ENCODE peak calls at places on chromosomes 3 and 15, in four cellular contexts. W, K, P and Q are unnamed samples. For H3K4me1, the result is how much of the 10 kb centered on the place peaks cover.

GRCh38 chr15:74531144-74531811 is 9.7 kb upstream of the ARID3B start:
- DNase-seq in P (peak), W (no peak), K (peak), Q (peak)

GRCh38 chr15:51191072-51191665 is 96.5 kb upstream of the TNFAIP8L3 start:
- DNase-seq in K (no peak), P (no peak), W (no peak), Q (peak)

GRCh38 chr3:181703701-181704420 is 7.9 kb upstream of the SOX2 start:
- DNase-seq in K (no peak), P (no peak), W (no peak), Q (no peak)

GRCh38 chr3:144182501-144182900 is 210.9 kb downstream of the DIPK2A start:
- DNase-seq in K (no peak), W (no peak), P (no peak), Q (no peak)

GRCh38 chr3:101925564-101925963 is 76.2 kb downstream of the NFKBIZ start:
- DNase-seq in K (no peak), W (no peak), P (no peak), Q (no peak)

GRCh38 chr3:128878556-128879124 is 780 bp upstream of the ACAD9 start:
- DNase-seq in K (peak), P (peak), W (no peak), Q (peak)

GRCh38 chr3:88180398-88180999 is 30.7 kb downstream of the C3orf38 start:
- DNase-seq in K (peak), P (peak), W (no peak), Q (no peak)

GRCh38 chr3:153961498-153961897 is 159.7 kb upstream of the ARHGEF26 start:
- DNase-seq in K (no peak), W (no peak), P (no peak), Q (no peak)

GRCh38 chr3:14621093-14621492 is 30.5 kb upstream of the CCDC174 start:
- DNase-seq in W (no peak), P (no peak), K (no peak), Q (no peak)

GRCh38 chr15:89767411-89767915 is 8.7 kb upstream of the MESP2 start:
- DNase-seq in K (no peak), P (no peak), W (no peak), Q (no peak)

GRCh38 chr15:92884813-92885461 is 15.2 kb upstream of the CHD2 start:
- DNase-seq in P (peak), K (no peak), W (no peak), Q (peak)

GRCh38 chr3:138768946-138769345 is 65.8 kb downstream of the PIK3CB start:
- DNase-seq in W (no peak), K (no peak), P (no peak), Q (no peak)

GRCh38 chr15:41806291-41807181 is 21.4 kb upstream of the JMJD7 start:
- DNase-seq in W (no peak), P (no peak), K (no peak), Q (peak)

GRCh38 chr3:128597900-128598299 is 52.7 kb downstream of the RPN1 start:
- DNase-seq in P (peak), W (no peak), K (no peak), Q (no peak)

GRCh38 chr3:112539825-112540517 is 21.8 kb downstream of the ATG3 start:
- DNase-seq in P (no peak), K (no peak), W (no peak), Q (no peak)

GRCh38 chr3:115186351-115187148 is 39.5 kb upstream of the ZBTB20 start:
- DNase-seq in W (no peak), K (no peak), P (no peak), Q (no peak)

GRCh38 chr3:156681003-156681402 is 6.6 kb downstream of the TIPARP start:
- DNase-seq in W (no peak), P (peak), K (peak), Q (peak)

DNA sequence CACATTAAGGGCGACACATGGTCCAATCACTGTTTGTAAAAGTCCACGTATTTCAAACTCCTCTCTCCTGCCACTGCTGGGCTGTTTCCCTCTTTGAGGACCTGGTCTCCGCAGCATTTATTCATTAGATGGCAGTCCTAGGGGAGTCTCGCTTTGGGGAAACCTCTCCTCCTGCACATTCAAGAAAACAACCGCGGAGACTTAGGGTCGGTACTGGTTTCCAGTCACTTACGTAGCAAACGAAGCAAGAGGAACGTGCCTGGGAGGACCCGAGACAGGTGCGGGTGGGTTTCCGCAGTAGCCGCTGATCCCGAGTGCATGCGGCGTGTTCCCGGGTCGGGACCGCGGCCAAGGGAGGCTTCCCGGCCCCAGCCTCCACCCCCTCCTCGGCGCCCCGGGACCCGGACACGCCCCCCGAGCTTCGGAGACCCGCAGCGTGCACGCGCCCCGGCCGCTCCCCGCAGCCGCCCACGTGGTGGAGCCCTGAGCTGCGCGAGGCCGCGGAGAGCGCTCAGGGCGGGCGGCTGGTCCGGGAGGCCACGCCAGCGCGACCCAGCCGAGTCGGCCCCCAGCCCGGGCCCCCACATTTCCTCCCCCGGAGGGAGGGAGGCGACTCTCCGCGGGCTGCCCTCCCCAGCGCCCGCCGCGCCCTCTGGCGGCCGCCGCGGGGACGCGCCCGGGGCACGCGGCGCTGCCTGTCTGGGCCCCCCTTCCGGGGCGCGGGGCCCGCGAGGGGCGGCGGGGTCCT is 1.1 kb upstream of the IGF1R start:
- DNase-seq in P (peak), W (peak), K (peak), Q (peak)
- H2BK5ac ChIP-seq in P (no peak), W (peak), K (no peak), Q (peak)

DNA sequence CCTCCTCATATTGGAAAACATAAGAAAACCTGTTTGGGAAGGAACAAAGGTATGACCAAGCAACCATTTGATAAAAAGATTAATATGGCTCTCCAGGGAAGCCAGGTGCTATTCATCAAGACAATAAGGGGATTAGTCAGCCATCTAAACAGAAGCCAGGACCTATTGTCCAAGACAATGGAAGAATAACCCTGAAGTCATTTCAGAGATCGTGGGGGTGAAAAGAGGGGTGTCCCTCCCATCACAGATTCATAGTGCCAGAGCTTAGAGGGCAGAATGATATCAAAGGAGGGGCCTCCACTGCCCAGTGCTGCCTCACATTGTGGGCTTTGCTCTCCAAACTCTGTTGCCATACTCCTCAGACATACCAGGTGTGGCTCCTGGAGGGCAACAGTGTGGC is 73.5 kb downstream of the DAPK2 start:
- DNase-seq in W (peak), K (no peak), P (no peak), Q (peak)
- H2AK5ac ChIP-seq in W (peak), K (no peak), P (peak), Q (no peak)

DNA sequence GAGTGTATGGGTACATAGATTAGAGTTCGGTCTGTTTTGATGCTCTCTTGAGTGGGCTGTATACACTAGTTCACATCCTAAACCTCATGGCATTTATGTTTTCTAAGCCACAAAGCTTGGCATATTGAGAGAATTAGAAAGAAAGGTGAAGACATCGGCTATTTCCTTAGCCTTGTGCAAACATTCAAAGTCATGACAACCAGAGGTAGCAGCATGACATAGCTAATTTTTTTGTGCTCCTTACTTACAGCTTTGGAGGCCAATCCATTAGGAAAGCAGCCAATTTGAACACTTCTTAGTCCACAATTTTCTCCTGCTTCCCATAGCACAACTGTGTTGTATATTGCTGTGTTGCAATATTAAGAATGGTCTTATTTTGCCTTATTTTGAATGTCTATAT is 21.5 kb upstream of the AADAC start:
- DNase-seq in K (no peak), P (no peak), W (no peak), Q (no peak)
- H3K4me1 ChIP-seq in K (under half), P (under half), W (under half), Q (under half)

DNA sequence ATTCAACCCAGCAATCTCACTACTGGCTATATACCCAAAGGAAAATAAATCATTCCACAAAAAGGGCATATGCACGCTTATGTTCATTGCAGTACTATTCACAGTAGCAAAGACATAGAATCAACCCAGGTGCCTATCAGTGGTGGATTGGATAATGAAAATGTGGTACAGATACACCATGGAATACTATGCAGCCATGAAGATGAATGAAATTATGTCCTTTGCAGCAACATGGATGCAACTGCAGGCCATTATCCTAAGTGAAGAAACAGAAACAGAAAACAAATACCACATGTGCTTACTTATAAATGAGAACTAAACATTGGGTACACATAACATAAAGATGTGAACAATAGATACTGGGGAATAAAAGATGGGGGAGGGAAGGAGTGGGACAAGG is 606.4 kb upstream of the GRM7 start:
- DNase-seq in K (no peak), P (no peak), W (no peak), Q (no peak)
- H2BK5ac ChIP-seq in K (no peak), P (no peak), W (no peak), Q (no peak)